ENCODE peak calls at places on chromosomes 2 and 18, in four cellular contexts. F, O, K and N are unnamed samples.

GRCh38 chr2:84545030-84545429 is 28.7 kb downstream of the DNAH6 start:
- DNase-seq in F (no peak), O (no peak), K (no peak), N (no peak)

GRCh38 chr2:37653805-37654378 is 17.6 kb downstream of the CDC42EP3 start:
- DNase-seq in F (no peak), O (no peak), K (no peak), N (no peak)

GRCh38 chr2:237687666-237688065 is 60.3 kb downstream of the LRRFIP1 start:
- DNase-seq in F (peak; percentile 99), O (no peak), K (peak; percentile 66), N (no peak)

GRCh38 chr18:23982154-23983071 is 32.1 kb upstream of the TTC39C start:
- DNase-seq in F (peak; percentile 68), O (peak; percentile 17), K (no peak), N (no peak)

GRCh38 chr2:31255911-31256571 is 22.1 kb downstream of the EHD3 start:
- DNase-seq in F (peak; percentile 15), O (no peak), K (no peak), N (no peak)

GRCh38 chr18:6682437-6683111 is 46.9 kb upstream of the ARHGAP28 start:
- DNase-seq in F (no peak), O (peak; percentile 19), K (no peak), N (no peak)

GRCh38 chr2:42510191-42510929 is 16.6 kb upstream of the KCNG3 start:
- DNase-seq in F (peak; percentile 43), O (no peak), K (no peak), N (no peak)

GRCh38 chr2:175871331-175871730 is 130.7 kb downstream of the LNPK start:
- DNase-seq in F (peak; percentile 19), O (no peak), K (no peak), N (no peak)

GRCh38 chr2:157922341-157922740 is 46.2 kb upstream of the ACVR1 start:
- DNase-seq in F (no peak), O (no peak), K (no peak), N (no peak)

GRCh38 chr2:168673265-168674222 is 128.9 kb upstream of the NOSTRIN start:
- DNase-seq in F (no peak), O (no peak), K (no peak), N (no peak)

GRCh38 chr2:98608962-98609604 is 694 bp downstream of the UNC50 start:
- DNase-seq in F (peak; percentile 23), O (peak; percentile 41), K (no peak), N (no peak)

GRCh38 chr2:197131558-197131855 is 179.1 kb downstream of the ANKRD44 start:
- DNase-seq in F (no peak), O (no peak), K (no peak), N (no peak)

GRCh38 chr2:20484034-20484617 is 37.3 kb downstream of the RHOB start:
- DNase-seq in F (no peak), O (no peak), K (no peak), N (no peak)

GRCh38 chr2:113255140-113256070 is 23.3 kb downstream of the PAX8 start:
- DNase-seq in F (no peak), O (no peak), K (no peak), N (no peak)

GRCh38 chr18:79889569-79889968 is 61.9 kb downstream of the SLC66A2 start:
- DNase-seq in F (no peak), O (no peak), K (no peak), N (no peak)

GRCh38 chr2:192194866-192195547 is at the start of gene TMEFF2:
- DNase-seq in F (peak; percentile 92), O (peak; percentile 96), K (peak; percentile 58), N (peak; percentile 81)

GRCh38 chr2:239889641-239890055 is 135.5 kb downstream of the NDUFA10 start:
- DNase-seq in F (no peak), O (no peak), K (no peak), N (no peak)

GRCh38 chr18:9109523-9109922 is 7.0 kb downstream of the NDUFV2 start:
- DNase-seq in F (no peak), O (no peak), K (no peak), N (no peak)

GRCh38 chr2:86518498-86518897 is 44.7 kb downstream of the CHMP3 start:
- DNase-seq in F (peak; percentile 10), O (peak; percentile 65), K (no peak), N (no peak)

GRCh38 chr2:206260427-206261012 is 13.9 kb upstream of the ZDBF2 start:
- DNase-seq in F (peak; percentile 39), O (peak; percentile 44), K (no peak), N (no peak)

GRCh38 chr2:145484443-145485086 is 964.6 kb upstream of the ZEB2 start:
- DNase-seq in F (peak; percentile 57), O (peak; percentile 10), K (no peak), N (no peak)

GRCh38 chr18:42274488-42275137 is 319.6 kb downstream of the PIK3C3 start:
- DNase-seq in F (peak; percentile 5), O (peak; percentile 55), K (no peak), N (no peak)

GRCh38 chr18:7084766-7085080 is 32.9 kb downstream of the LAMA1 start:
- DNase-seq in F (peak; percentile 67), O (no peak), K (no peak), N (no peak)

GRCh38 chr2:233700028-233700635 is 7.4 kb downstream of the UGT1A6 start:
- DNase-seq in F (no peak), O (peak; percentile 23), K (no peak), N (no peak)

GRCh38 chr2:207073791-207074678 is 91.7 kb downstream of the KLF7 start:
- DNase-seq in F (peak; percentile 18), O (peak; percentile 47), K (peak; percentile 10), N (no peak)

GRCh38 chr2:183070942-183071844 is 7.4 kb upstream of the DUSP19 start:
- DNase-seq in F (peak; percentile 45), O (peak; percentile 88), K (peak; percentile 2), N (peak; percentile 70)

GRCh38 chr2:126909366-126909765 is 10.7 kb downstream of the TEX51 start:
- DNase-seq in F (no peak), O (no peak), K (no peak), N (no peak)

GRCh38 chr2:28565033-28565432 is 69.2 kb downstream of the PLB1 start:
- DNase-seq in F (no peak), O (no peak), K (no peak), N (no peak)